ENCODE peak calls at places on chromosome 9, in six cellular contexts. D is NCI-H2029, B is MCF 10A, R is neural progenitor cell, Q is tibial artery, Y is HFF-Myc. S is an unnamed sample.

GRCh38 chr9:112193562-112194288 is 18.6 kb upstream of the SUSD1 start:
- DNase-seq in D (no peak), Q (no peak), R (peak), Y (no peak), B (no peak), S (no peak)

GRCh38 chr9:128203842-128204551 is 818 bp downstream of the DNM1 start:
- DNase-seq in Q (peak), R (peak), B (no peak), Y (no peak), D (no peak), S (no peak)

GRCh38 chr9:137478613-137479314 is 19.6 kb upstream of the NSMF start:
- DNase-seq in B (no peak), D (peak), Y (no peak), Q (no peak), R (no peak), S (peak)

GRCh38 chr9:127694890-127695735 is 11.7 kb upstream of the CFAP157 start:
- DNase-seq in Q (no peak), B (no peak), D (no peak), Y (peak), R (no peak), S (peak)

GRCh38 chr9:87469833-87470465 is 27.7 kb upstream of the DAPK1 start:
- DNase-seq in B (no peak), R (no peak), Y (no peak), Q (no peak), D (no peak), S (no peak)

GRCh38 chr9:6811436-6811835 is 53.7 kb downstream of the KDM4C start:
- DNase-seq in Q (no peak), Y (no peak), R (no peak), B (no peak), D (no peak), S (no peak)

GRCh38 chr9:82127993-82128710 is 139.6 kb downstream of the SPATA31D1 start:
- DNase-seq in Q (no peak), Y (no peak), D (no peak), B (no peak), R (no peak), S (no peak)

GRCh38 chr9:89597711-89598707 is 6.8 kb upstream of the GADD45G start:
- DNase-seq in R (peak), Y (peak), B (peak), Q (peak), D (no peak), S (peak)

GRCh38 chr9:2764371-2764770 is 47.1 kb downstream of the KCNV2 start:
- DNase-seq in D (no peak), R (no peak), Y (no peak), Q (no peak), B (no peak), S (no peak)

GRCh38 chr9:101582593-101582992 is 12.2 kb downstream of the PPP3R2 start:
- DNase-seq in B (peak), Y (peak), R (no peak), Q (no peak), D (no peak), S (peak)

GRCh38 chr9:133916159-133916541 is 76.0 kb downstream of the VAV2 start:
- DNase-seq in R (peak), B (no peak), D (no peak), Y (no peak), Q (no peak), S (no peak)

GRCh38 chr9:95109456-95109855 is 208.1 kb downstream of the FANCC start:
- DNase-seq in Q (no peak), B (no peak), D (no peak), Y (no peak), R (no peak), S (no peak)

S was measured in foreskin keratinocyte.